ENCODE peak calls at places on chromosomes 7 and 10, in five cellular contexts. C, R, L, X and U are unnamed samples.

GRCh38 chr10:34116220-34116623 is 698.9 kb downstream of the PARD3 start:
- DNase-seq in L (peak; percentile 21), R (no peak), X (no peak), C (no peak), U (no peak)

GRCh38 chr10:95655571-95656290 is 780 bp downstream of the ALDH18A1 start:
- DNase-seq in L (no peak), R (no peak), X (no peak), C (no peak), U (no peak)

GRCh38 chr7:13946181-13946580 is 43.3 kb downstream of the ETV1 start:
- DNase-seq in R (no peak), L (peak; percentile 29), X (no peak), C (no peak), U (peak; percentile 21)

GRCh38 chr10:123301077-123301875 is 147.1 kb downstream of the BUB3 start:
- DNase-seq in C (no peak), X (peak; percentile 91), R (peak; percentile 52), L (no peak), U (no peak)

GRCh38 chr7:38541440-38541839 is 89.7 kb downstream of the AMPH start:
- DNase-seq in L (no peak), C (no peak), R (no peak), X (no peak), U (no peak)

GRCh38 chr7:20650782-20651181 is 35.3 kb downstream of the ABCB5 start:
- DNase-seq in R (no peak), C (no peak), X (no peak), L (no peak), U (no peak)

GRCh38 chr7:22572937-22573336 is 72.9 kb upstream of the STEAP1B start:
- DNase-seq in L (peak; percentile 38), R (no peak), X (no peak), C (no peak), U (peak; percentile 100)

GRCh38 chr7:131336956-131337355 is 9.3 kb downstream of the MKLN1 start:
- DNase-seq in R (no peak), L (no peak), C (no peak), X (no peak), U (no peak)

GRCh38 chr7:2497500-2498336 is 21.5 kb upstream of the GRIFIN start:
- DNase-seq in X (peak; percentile 71), R (no peak), C (no peak), L (no peak), U (no peak)

GRCh38 chr7:101058355-101058754 is 26.9 kb upstream of the TRIM56 start:
- DNase-seq in L (no peak), C (peak; percentile 44), R (peak; percentile 65), X (peak; percentile 78), U (no peak)

GRCh38 chr10:133523631-133524203 is 3.4 kb upstream of the CYP2E1 start:
- DNase-seq in L (no peak), X (no peak), C (no peak), R (no peak), U (no peak)

GRCh38 chr10:11411926-11412545 is 199.4 kb downstream of the USP6NL start:
- DNase-seq in L (no peak), X (no peak), R (no peak), C (no peak), U (no peak)

GRCh38 chr7:114923403-114923713 is 1.5 kb downstream of the MDFIC start:
- DNase-seq in L (no peak), R (no peak), X (no peak), C (no peak), U (no peak)

GRCh38 chr7:7265676-7266075 is 83.3 kb downstream of the C1GALT1 start:
- DNase-seq in C (no peak), L (no peak), X (no peak), R (no peak), U (no peak)

GRCh38 chr7:22269963-22270362 is 87.0 kb downstream of the RAPGEF5 start:
- DNase-seq in C (peak; percentile 47), R (no peak), X (no peak), L (no peak), U (no peak)

GRCh38 chr10:102003541-102003940 is 52.4 kb downstream of the ARMH3 start:
- DNase-seq in C (no peak), X (no peak), L (no peak), R (no peak), U (no peak)

GRCh38 chr10:110700947-110701617 is 56.9 kb downstream of the RBM20 start:
- DNase-seq in R (no peak), L (no peak), C (no peak), X (no peak), U (no peak)

GRCh38 chr7:130872756-130873448 is 138.9 kb upstream of the KLF14 start:
- DNase-seq in C (no peak), L (no peak), R (no peak), X (no peak), U (no peak)

GRCh38 chr10:17805921-17806577 is 3.1 kb upstream of the MRC1 start:
- DNase-seq in C (no peak), R (no peak), L (no peak), X (no peak), U (no peak)

GRCh38 chr10:11762706-11763500 is 20.7 kb downstream of the ECHDC3 start:
- DNase-seq in C (no peak), X (no peak), R (no peak), L (no peak), U (no peak)

GRCh38 chr7:84088669-84089278 is 105.8 kb downstream of the SEMA3A start:
- DNase-seq in R (no peak), X (no peak), L (no peak), C (no peak), U (no peak)

GRCh38 chr10:102501201-102502028 is 1.1 kb downstream of the ACTR1A start:
- DNase-seq in C (no peak), L (no peak), X (no peak), R (no peak), U (no peak)

GRCh38 chr10:48506147-48506917 is 98.5 kb downstream of the ARHGAP22 start:
- DNase-seq in X (no peak), L (no peak), C (peak; percentile 24), R (no peak), U (no peak)

GRCh38 chr10:3980139-3980538 is 195.1 kb upstream of the KLF6 start:
- DNase-seq in R (no peak), L (no peak), C (no peak), X (no peak), U (no peak)

GRCh38 chr7:142711722-142712616 is 37.3 kb upstream of the PRSS1 start:
- DNase-seq in L (no peak), X (no peak), C (no peak), R (no peak), U (no peak)

GRCh38 chr7:2754086-2754485 is 66.1 kb downstream of the AMZ1 start:
- DNase-seq in L (no peak), R (no peak), X (no peak), C (no peak), U (no peak)

GRCh38 chr7:1548438-1548831 is 7.6 kb downstream of the TMEM184A start:
- DNase-seq in C (no peak), L (no peak), X (peak; percentile 66), R (no peak), U (no peak)

GRCh38 chr7:117086788-117087187 is 133.5 kb downstream of the ST7 start:
- DNase-seq in R (no peak), X (no peak), L (no peak), C (no peak), U (no peak)

GRCh38 chr10:62382831-62383230 is 8.7 kb downstream of the ZNF365 start:
- DNase-seq in L (no peak), C (no peak), R (no peak), X (no peak), U (no peak)

GRCh38 chr7:100674441-100675407 is 1.2 kb downstream of the GNB2 start:
- DNase-seq in L (no peak), C (no peak), R (peak; percentile 51), X (peak; percentile 84), U (no peak)

GRCh38 chr10:32253821-32254220 is 93.1 kb downstream of the EPC1 start:
- DNase-seq in C (no peak), R (no peak), X (no peak), L (no peak), U (no peak)

DNA sequence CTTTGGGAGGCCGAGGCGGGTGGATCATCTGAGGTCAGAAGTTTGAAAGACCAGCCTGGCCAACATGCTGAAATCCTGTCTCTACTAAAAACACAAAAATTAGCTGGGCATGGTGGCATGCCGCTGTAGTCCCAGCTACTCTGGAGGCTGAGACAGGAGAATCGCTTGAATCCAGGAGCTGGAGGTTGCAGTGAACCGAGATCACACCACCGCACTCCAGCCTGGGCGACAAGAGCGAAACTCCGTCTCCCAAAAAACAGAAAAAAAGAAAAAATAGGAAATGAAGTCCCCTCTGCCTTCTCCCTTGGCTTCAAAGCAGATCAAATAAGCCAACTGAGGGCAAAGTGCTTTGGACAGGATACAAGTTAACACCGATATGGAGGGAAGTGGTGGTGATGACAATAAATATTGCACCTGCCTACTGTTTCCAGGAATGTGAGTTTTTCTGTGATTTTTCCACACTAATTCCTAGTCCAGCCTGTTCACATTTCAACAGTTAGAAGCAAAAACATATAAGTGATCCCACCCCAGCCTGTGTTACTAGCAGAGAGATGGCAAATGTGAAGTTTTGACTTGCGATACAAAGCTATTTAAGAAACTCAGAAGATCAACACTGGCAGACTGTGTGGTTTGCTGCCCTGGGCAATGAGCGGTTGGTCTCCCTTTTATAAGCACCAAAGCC is 291.2 kb upstream of the AOAH start:
- DNase-seq in X (no peak), C (no peak), R (no peak), L (no peak), U (no peak)
- H3K4me3 ChIP-seq in X (no peak overlapping the region), C (no peak overlapping the region), R (no peak overlapping the region), L (no peak overlapping the region), U (no peak overlapping the region)

GRCh38 chr7:127880454-127880853 is 150.8 kb downstream of the LRRC4 start:
- DNase-seq in X (no peak), C (no peak), R (no peak), L (no peak), U (no peak)
- TF ChIP-seq CTCF in X (no peak), C (no peak), R (no peak), L (no peak), U (no peak)

GRCh38 chr7:137981175-137981574 is 20.7 kb downstream of the CREB3L2 start:
- DNase-seq in X (no peak), C (no peak), R (no peak), L (no peak), U (no peak)

GRCh38 chr7:137981668-137982067 is 20.2 kb downstream of the CREB3L2 start:
- DNase-seq in R (no peak), C (no peak), X (no peak), L (no peak), U (no peak)

GRCh38 chr7:137977173-137977572 is 24.7 kb downstream of the CREB3L2 start:
- DNase-seq in R (no peak), C (no peak), L (no peak), X (no peak), U (no peak)

GRCh38 chr7:137978464-137979237 is 23.2 kb downstream of the CREB3L2 start:
- DNase-seq in R (peak; percentile 80), L (peak; percentile 89), X (peak; percentile 86), C (no peak), U (peak; percentile 86)

GRCh38 chr7:137980308-137980707 is 21.6 kb downstream of the CREB3L2 start:
- DNase-seq in L (no peak), X (no peak), R (no peak), C (no peak), U (no peak)
- H3K4me3 ChIP-seq in L (no peak overlapping the region), X (no peak overlapping the region), R (no peak overlapping the region), C (no peak overlapping the region), U (no peak overlapping the region)

DNA sequence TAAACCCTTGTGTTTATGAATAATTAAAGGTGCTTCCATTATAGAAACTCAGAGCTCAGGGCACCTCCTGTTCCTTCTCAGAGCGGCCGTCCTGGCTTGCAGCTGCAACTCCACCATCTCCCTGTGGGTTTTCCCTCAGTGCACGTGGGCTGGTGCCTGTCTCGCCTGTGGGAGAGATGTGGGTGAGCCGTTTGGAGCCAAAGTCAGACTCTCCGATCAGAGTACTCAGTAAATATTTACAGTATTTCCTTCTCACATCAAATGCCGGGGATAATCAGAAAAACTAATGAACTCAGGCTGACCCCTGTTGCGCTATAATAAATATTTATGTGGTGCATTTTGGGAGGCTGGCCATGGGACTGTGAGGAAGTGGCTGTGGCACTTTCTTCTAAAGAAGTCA is 155.8 kb upstream of the HABP2 start:
- DNase-seq in X (no peak), C (peak; percentile 63), R (no peak), L (no peak), U (no peak)
- TF ChIP-seq CTCF in X (no peak), C (no peak), R (no peak), L (no peak), U (no peak)